ENCODE peak calls at places on chromosome 21, in six cellular contexts. One of them, this sample, is unnamed. For H3K9me3, the result is how much of the 10 kb centered on the place peaks cover.

GRCh38 chr21:18249542-18250152 is 5.0 kb downstream of the CHODL start:
- DNase-seq in transverse colon: no peak
- DNase-seq in left ventricle myocardium inferior: no peak
- DNase-seq in psoas muscle: no peak
- DNase-seq in neural progenitor cell: peak
- DNase-seq in kidney: no peak
- DNase-seq in this sample: no peak

GRCh38 chr21:17673261-17674020 is 60.7 kb upstream of the BTG3 start:
- DNase-seq in transverse colon: no peak
- DNase-seq in left ventricle myocardium inferior: no peak
- DNase-seq in psoas muscle: no peak
- DNase-seq in neural progenitor cell: peak
- DNase-seq in kidney: no peak
- DNase-seq in this sample: no peak

GRCh38 chr21:36696640-36697472 is 2.1 kb upstream of the SIM2 start:
- DNase-seq in transverse colon: no peak
- DNase-seq in left ventricle myocardium inferior: no peak
- DNase-seq in psoas muscle: no peak
- DNase-seq in neural progenitor cell: peak
- DNase-seq in kidney: peak
- DNase-seq in this sample: peak

GRCh38 chr21:36709030-36709867 is 10.3 kb downstream of the SIM2 start:
- DNase-seq in transverse colon: no peak
- DNase-seq in left ventricle myocardium inferior: no peak
- DNase-seq in psoas muscle: no peak
- DNase-seq in neural progenitor cell: peak
- DNase-seq in kidney: no peak
- DNase-seq in this sample: no peak

GRCh38 chr21:37956772-37957171 is 40.5 kb upstream of the KCNJ6 start:
- DNase-seq in transverse colon: no peak
- DNase-seq in left ventricle myocardium inferior: no peak
- DNase-seq in psoas muscle: no peak
- DNase-seq in neural progenitor cell: no peak
- DNase-seq in kidney: no peak
- DNase-seq in this sample: no peak

GRCh38 chr21:29342394-29342957 is 43.8 kb downstream of the BACH1 start:
- DNase-seq in transverse colon: peak
- DNase-seq in left ventricle myocardium inferior: peak
- DNase-seq in psoas muscle: peak
- DNase-seq in neural progenitor cell: no peak
- DNase-seq in kidney: no peak
- DNase-seq in this sample: no peak

GRCh38 chr21:42350271-42350885 is 416 bp downstream of the TFF2 start:
- DNase-seq in transverse colon: no peak
- DNase-seq in left ventricle myocardium inferior: no peak
- DNase-seq in psoas muscle: no peak
- DNase-seq in neural progenitor cell: no peak
- DNase-seq in kidney: no peak
- DNase-seq in this sample: no peak

GRCh38 chr21:14734191-14734590 is 188.1 kb upstream of the SAMSN1 start:
- DNase-seq in transverse colon: no peak
- DNase-seq in left ventricle myocardium inferior: no peak
- DNase-seq in psoas muscle: no peak
- DNase-seq in neural progenitor cell: no peak
- DNase-seq in kidney: no peak
- DNase-seq in this sample: no peak

GRCh38 chr21:46425061-46425460 is 33.6 kb upstream of the DIP2A start:
- DNase-seq in transverse colon: no peak
- DNase-seq in left ventricle myocardium inferior: no peak
- DNase-seq in psoas muscle: peak
- DNase-seq in neural progenitor cell: no peak
- DNase-seq in kidney: peak
- DNase-seq in this sample: no peak

GRCh38 chr21:29209696-29210095 is 79.3 kb downstream of the MAP3K7CL start:
- DNase-seq in transverse colon: no peak
- DNase-seq in left ventricle myocardium inferior: no peak
- DNase-seq in psoas muscle: no peak
- DNase-seq in neural progenitor cell: no peak
- DNase-seq in kidney: no peak
- DNase-seq in this sample: no peak

GRCh38 chr21:15431053-15431452 is 298.7 kb upstream of the USP25 start:
- DNase-seq in transverse colon: no peak
- DNase-seq in left ventricle myocardium inferior: no peak
- DNase-seq in psoas muscle: no peak
- DNase-seq in neural progenitor cell: no peak
- DNase-seq in kidney: no peak
- DNase-seq in this sample: no peak

GRCh38 chr21:29487154-29487553 is 188.4 kb downstream of the BACH1 start:
- DNase-seq in transverse colon: no peak
- DNase-seq in left ventricle myocardium inferior: no peak
- DNase-seq in psoas muscle: no peak
- DNase-seq in neural progenitor cell: no peak
- DNase-seq in kidney: no peak
- DNase-seq in this sample: no peak

GRCh38 chr21:21286170-21286798 is 288.1 kb downstream of the NCAM2 start:
- DNase-seq in transverse colon: no peak
- DNase-seq in left ventricle myocardium inferior: no peak
- DNase-seq in psoas muscle: no peak
- DNase-seq in neural progenitor cell: no peak
- DNase-seq in kidney: no peak
- DNase-seq in this sample: no peak

GRCh38 chr21:36820176-36821031 is 121.5 kb downstream of the SIM2 start:
- DNase-seq in transverse colon: no peak
- DNase-seq in left ventricle myocardium inferior: no peak
- DNase-seq in psoas muscle: no peak
- DNase-seq in neural progenitor cell: peak
- DNase-seq in kidney: no peak
- DNase-seq in this sample: no peak

GRCh38 chr21:20388400-20388799 is 609.8 kb upstream of the NCAM2 start:
- DNase-seq in transverse colon: no peak
- DNase-seq in left ventricle myocardium inferior: no peak
- DNase-seq in psoas muscle: no peak
- DNase-seq in neural progenitor cell: peak
- DNase-seq in kidney: peak
- DNase-seq in this sample: no peak

GRCh38 chr21:37228003-37228400 is 39.1 kb downstream of the VPS26C start:
- DNase-seq in transverse colon: no peak
- DNase-seq in left ventricle myocardium inferior: no peak
- DNase-seq in psoas muscle: no peak
- DNase-seq in neural progenitor cell: no peak
- DNase-seq in kidney: no peak
- DNase-seq in this sample: no peak

GRCh38 chr21:43302356-43302700 is 124.6 kb downstream of the SIK1 start:
- DNase-seq in transverse colon: no peak
- DNase-seq in left ventricle myocardium inferior: peak
- DNase-seq in psoas muscle: no peak
- DNase-seq in neural progenitor cell: no peak
- DNase-seq in kidney: peak
- DNase-seq in this sample: no peak

GRCh38 chr21:16533692-16534407 is 804.1 kb downstream of the USP25 start:
- DNase-seq in transverse colon: no peak
- DNase-seq in left ventricle myocardium inferior: no peak
- DNase-seq in psoas muscle: no peak
- DNase-seq in neural progenitor cell: no peak
- DNase-seq in kidney: no peak
- DNase-seq in this sample: no peak

GRCh38 chr21:31298618-31299269 is 45.3 kb downstream of the TIAM1 start:
- DNase-seq in transverse colon: no peak
- DNase-seq in left ventricle myocardium inferior: no peak
- DNase-seq in psoas muscle: no peak
- DNase-seq in neural progenitor cell: no peak
- DNase-seq in kidney: no peak
- DNase-seq in this sample: no peak

GRCh38 chr21:42306366-42307035 is 8.7 kb downstream of the TFF3 start:
- DNase-seq in transverse colon: no peak
- DNase-seq in left ventricle myocardium inferior: no peak
- DNase-seq in psoas muscle: no peak
- DNase-seq in neural progenitor cell: no peak
- DNase-seq in kidney: no peak
- DNase-seq in this sample: no peak

GRCh38 chr21:22791986-22792560 is 1793.9 kb downstream of the NCAM2 start:
- DNase-seq in transverse colon: no peak
- DNase-seq in left ventricle myocardium inferior: no peak
- DNase-seq in psoas muscle: no peak
- DNase-seq in neural progenitor cell: peak
- DNase-seq in kidney: no peak
- DNase-seq in this sample: no peak

DNA sequence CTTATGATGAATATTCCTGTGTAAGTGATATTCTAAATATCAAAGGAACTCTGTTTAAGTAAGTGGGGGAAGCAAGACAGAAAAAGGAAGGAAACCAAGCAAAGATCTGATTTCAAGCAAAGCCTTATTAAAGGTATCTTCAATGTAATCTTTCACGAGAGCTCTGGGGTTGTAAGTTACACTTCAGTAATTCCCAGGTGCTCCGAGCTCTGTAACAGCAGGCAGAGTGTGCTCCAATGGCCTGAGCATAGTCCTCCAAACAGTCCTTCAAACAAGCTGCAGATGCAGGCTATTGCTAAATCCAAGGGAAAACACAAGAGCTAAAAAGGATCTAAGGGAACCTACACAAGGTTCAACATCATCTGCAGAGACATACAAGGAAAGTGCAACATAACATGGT is 949.7 kb upstream of the TMPRSS15 start:
- DNase-seq in transverse colon: no peak
- DNase-seq in left ventricle myocardium inferior: no peak
- DNase-seq in psoas muscle: no peak
- DNase-seq in neural progenitor cell: no peak
- DNase-seq in kidney: no peak
- DNase-seq in this sample: no peak
- TF ChIP-seq CTCF in transverse colon: no peak
- TF ChIP-seq CTCF in left ventricle myocardium inferior: no peak
- TF ChIP-seq CTCF in psoas muscle: no peak
- TF ChIP-seq CTCF in neural progenitor cell: no peak
- TF ChIP-seq CTCF in kidney: no peak
- TF ChIP-seq CTCF in this sample: no peak

GRCh38 chr21:7953058-7953457 is 2568.3 kb upstream of the TPTE start:
- DNase-seq in transverse colon: no peak
- DNase-seq in left ventricle myocardium inferior: no peak
- DNase-seq in psoas muscle: no peak
- DNase-seq in neural progenitor cell: no peak
- DNase-seq in kidney: no peak
- DNase-seq in this sample: no peak

GRCh38 chr21:7952648-7953047 is 2568.7 kb upstream of the TPTE start:
- DNase-seq in transverse colon: no peak
- DNase-seq in left ventricle myocardium inferior: no peak
- DNase-seq in psoas muscle: no peak
- DNase-seq in neural progenitor cell: no peak
- DNase-seq in kidney: no peak
- DNase-seq in this sample: no peak

GRCh38 chr21:7951854-7952519 is 2569.4 kb upstream of the TPTE start:
- DNase-seq in transverse colon: no peak
- DNase-seq in left ventricle myocardium inferior: no peak
- DNase-seq in psoas muscle: no peak
- DNase-seq in neural progenitor cell: no peak
- DNase-seq in kidney: no peak
- DNase-seq in this sample: no peak

GRCh38 chr21:7957713-7958064 is 2563.7 kb upstream of the TPTE start:
- DNase-seq in transverse colon: no peak
- DNase-seq in left ventricle myocardium inferior: no peak
- DNase-seq in psoas muscle: no peak
- DNase-seq in neural progenitor cell: no peak
- DNase-seq in kidney: no peak
- DNase-seq in this sample: no peak
- H3K9me3 ChIP-seq in transverse colon: half or more
- H3K9me3 ChIP-seq in left ventricle myocardium inferior: under half
- H3K9me3 ChIP-seq in psoas muscle: under half
- H3K9me3 ChIP-seq in neural progenitor cell: half or more
- H3K9me3 ChIP-seq in kidney: under half
- H3K9me3 ChIP-seq in this sample: under half

GRCh38 chr21:39134288-39134810 is 48.9 kb downstream of the PSMG1 start:
- DNase-seq in transverse colon: no peak
- DNase-seq in left ventricle myocardium inferior: no peak
- DNase-seq in psoas muscle: no peak
- DNase-seq in neural progenitor cell: no peak
- DNase-seq in kidney: no peak
- DNase-seq in this sample: no peak
- TF ChIP-seq CTCF in transverse colon: no peak
- TF ChIP-seq CTCF in left ventricle myocardium inferior: no peak
- TF ChIP-seq CTCF in psoas muscle: no peak
- TF ChIP-seq CTCF in neural progenitor cell: no peak
- TF ChIP-seq CTCF in kidney: no peak
- TF ChIP-seq CTCF in this sample: no peak

DNA sequence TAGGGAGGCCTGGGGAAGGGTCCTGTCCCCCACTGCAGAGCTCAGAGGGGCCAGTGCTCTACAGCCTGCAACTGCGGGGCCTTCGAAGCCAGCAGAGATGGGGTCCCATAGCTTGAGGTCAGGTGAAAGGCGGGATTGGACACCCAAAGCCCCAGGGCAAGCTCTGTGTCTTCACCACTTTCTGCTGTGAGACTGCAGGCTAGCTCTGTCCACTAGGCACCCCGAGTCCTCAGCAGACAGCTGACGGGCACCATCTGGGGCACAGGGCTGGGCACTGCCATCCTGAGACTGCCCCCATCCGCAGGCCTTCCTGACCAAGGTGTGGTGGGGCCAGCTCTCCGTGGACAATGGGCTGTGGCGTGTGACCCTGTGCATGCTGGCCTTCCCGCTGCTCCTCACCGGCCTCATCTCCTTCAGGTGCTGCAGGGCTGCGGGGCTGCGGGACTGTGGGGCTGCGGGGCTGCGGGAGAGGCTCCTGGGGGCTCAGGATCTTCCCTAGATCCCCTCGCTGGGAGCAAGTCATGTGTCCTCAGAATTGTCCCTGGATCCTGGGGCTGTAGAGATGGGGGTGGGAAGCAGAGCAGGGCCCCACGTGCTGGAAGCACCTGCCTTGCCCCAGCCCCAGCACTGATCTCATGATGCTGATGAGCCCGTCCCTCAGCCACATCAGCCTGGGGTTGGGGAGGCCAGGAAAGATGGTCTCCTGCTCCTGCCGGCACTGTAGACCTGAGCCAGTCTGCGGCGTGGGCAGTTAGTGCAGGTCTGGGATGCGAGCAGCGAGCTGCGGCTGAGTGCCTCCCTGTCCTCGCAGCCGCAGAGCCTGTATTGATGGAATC is 46.8 kb downstream of the TRPM2 start:
- DNase-seq in transverse colon: no peak
- DNase-seq in left ventricle myocardium inferior: no peak
- DNase-seq in psoas muscle: no peak
- DNase-seq in neural progenitor cell: no peak
- DNase-seq in kidney: peak
- DNase-seq in this sample: no peak
- H3K9me3 ChIP-seq in transverse colon: under half
- H3K9me3 ChIP-seq in left ventricle myocardium inferior: under half
- H3K9me3 ChIP-seq in psoas muscle: under half
- H3K9me3 ChIP-seq in neural progenitor cell: under half
- H3K9me3 ChIP-seq in kidney: under half
- H3K9me3 ChIP-seq in this sample: under half

GRCh38 chr21:41112740-41113692 is 54.9 kb upstream of the BACE2 start:
- DNase-seq in transverse colon: no peak
- DNase-seq in left ventricle myocardium inferior: no peak
- DNase-seq in psoas muscle: no peak
- DNase-seq in neural progenitor cell: peak
- DNase-seq in kidney: no peak
- DNase-seq in this sample: peak
- TF ChIP-seq CTCF in transverse colon: no peak
- TF ChIP-seq CTCF in left ventricle myocardium inferior: no peak
- TF ChIP-seq CTCF in psoas muscle: no peak
- TF ChIP-seq CTCF in neural progenitor cell: no peak
- TF ChIP-seq CTCF in kidney: no peak
- TF ChIP-seq CTCF in this sample: no peak

GRCh38 chr21:27759820-27760219 is 792.9 kb upstream of the ADAMTS5 start:
- DNase-seq in transverse colon: no peak
- DNase-seq in left ventricle myocardium inferior: no peak
- DNase-seq in psoas muscle: no peak
- DNase-seq in neural progenitor cell: no peak
- DNase-seq in kidney: no peak
- DNase-seq in this sample: no peak
- H3K9me3 ChIP-seq in transverse colon: under half
- H3K9me3 ChIP-seq in left ventricle myocardium inferior: under half
- H3K9me3 ChIP-seq in psoas muscle: under half
- H3K9me3 ChIP-seq in neural progenitor cell: under half
- H3K9me3 ChIP-seq in kidney: under half
- H3K9me3 ChIP-seq in this sample: under half